ENCODE peak calls at places on chromosomes 5 and 9, in eight cellular contexts. L is NCI-H2029; R is mesothelial cell of epicardium; P is putamen; U is heart right ventricle; D is activated CD4-positive, alpha-beta T cell treated with anti-CD3 and anti-CD28 coated beads, Interleukin-2, amount 50 U/mL, for 4 hours; G is Panc1; Z is RWPE1. T is an unnamed sample.

GRCh38 chr5:172910828-172911627 is 48.2 kb upstream of the RPL26L1 start:
- DNase-seq in L (peak), R (no peak), P (no peak), U (peak), D (no peak), G (no peak), Z (no peak), T (no peak)

GRCh38 chr9:24041294-24041693 is 215.3 kb upstream of the ELAVL2 start:
- DNase-seq in L (no peak), R (no peak), P (no peak), U (no peak), D (no peak), G (no peak), Z (no peak), T (no peak)

GRCh38 chr5:33969572-33970452 is 14.7 kb downstream of the SLC45A2 start:
- DNase-seq in L (no peak), R (no peak), P (peak), U (no peak), D (no peak), G (peak), Z (peak), T (no peak)

GRCh38 chr5:52725781-52726180 is 61.9 kb upstream of the ITGA1 start:
- DNase-seq in L (no peak), R (no peak), P (no peak), U (peak), D (no peak), G (no peak), Z (no peak), T (peak)

GRCh38 chr5:81070561-81070960 is 110.4 kb downstream of the RASGRF2 start:
- DNase-seq in L (no peak), R (no peak), P (no peak), U (no peak), D (no peak), G (no peak), Z (no peak), T (no peak)

GRCh38 chr5:31587546-31587945 is 51.4 kb upstream of the PDZD2 start:
- DNase-seq in L (no peak), R (no peak), P (no peak), U (no peak), D (no peak), G (no peak), Z (no peak), T (no peak)

GRCh38 chr9:19113964-19114679 is 11.4 kb upstream of the HAUS6 start:
- DNase-seq in L (no peak), R (no peak), P (no peak), U (no peak), D (no peak), G (no peak), Z (no peak), T (no peak)

GRCh38 chr9:88742483-88742882 is 207.5 kb downstream of the NXNL2 start:
- DNase-seq in L (no peak), R (no peak), P (no peak), U (no peak), D (no peak), G (no peak), Z (peak), T (no peak)

GRCh38 chr9:35385042-35385441 is 104.9 kb upstream of the RUSC2 start:
- DNase-seq in L (no peak), R (no peak), P (no peak), U (no peak), D (no peak), G (no peak), Z (no peak), T (no peak)

GRCh38 chr5:65359981-65360380 is 121.7 kb downstream of the ADAMTS6 start:
- DNase-seq in L (no peak), R (no peak), P (no peak), U (no peak), D (no peak), G (no peak), Z (no peak), T (no peak)

GRCh38 chr5:114010362-114010761 is 351.5 kb upstream of the KCNN2 start:
- DNase-seq in L (no peak), R (no peak), P (no peak), U (no peak), D (no peak), G (no peak), Z (no peak), T (no peak)

GRCh38 chr5:169003721-169004481 is 297.0 kb downstream of the SLIT3 start:
- DNase-seq in L (no peak), R (no peak), P (no peak), U (no peak), D (no peak), G (no peak), Z (no peak), T (no peak)

GRCh38 chr9:2477755-2478154 is 143.8 kb upstream of the VLDLR start:
- DNase-seq in L (no peak), R (no peak), P (no peak), U (no peak), D (no peak), G (no peak), Z (no peak), T (no peak)

GRCh38 chr5:39578887-39579497 is 154.2 kb upstream of the DAB2 start:
- DNase-seq in L (no peak), R (no peak), P (no peak), U (no peak), D (no peak), G (no peak), Z (no peak), T (no peak)

GRCh38 chr9:2418619-2419018 is 203.0 kb upstream of the VLDLR start:
- DNase-seq in L (no peak), R (no peak), P (peak), U (no peak), D (no peak), G (no peak), Z (no peak), T (peak)

T was measured in NCI-H1417 treated with DMSO at 0.1 percent for 48 hours.